ENCODE peak calls at places on chromosomes 7 and 10, in six cellular contexts. One of them, this sample, is unnamed.

GRCh38 chr10:131332821-131333220 is 21.3 kb upstream of the TCERG1L start:
- DNase-seq in IMR-90: no peak
- DNase-seq in trophoblast cell: no peak
- DNase-seq in mesenchymal stem cell: no peak
- DNase-seq in H1: no peak
- DNase-seq in H9: no peak
- DNase-seq in this sample: no peak

GRCh38 chr7:159075563-159076238 is 69.0 kb downstream of the VIPR2 start:
- DNase-seq in H9: peak; percentile 14
- DNase-seq in mesenchymal stem cell: no peak
- DNase-seq in IMR-90: no peak
- DNase-seq in trophoblast cell: no peak
- DNase-seq in H1: no peak
- DNase-seq in this sample: no peak

GRCh38 chr7:142774826-142775225 is 4.1 kb downstream of the PRSS2 start:
- DNase-seq in IMR-90: no peak
- DNase-seq in trophoblast cell: peak; percentile 10
- DNase-seq in H9: no peak
- DNase-seq in mesenchymal stem cell: no peak
- DNase-seq in H1: no peak
- DNase-seq in this sample: no peak

GRCh38 chr10:11026761-11027160 is 9.1 kb downstream of the CELF2 start:
- DNase-seq in IMR-90: no peak
- DNase-seq in mesenchymal stem cell: no peak
- DNase-seq in H1: no peak
- DNase-seq in H9: no peak
- DNase-seq in trophoblast cell: no peak
- DNase-seq in this sample: no peak

GRCh38 chr7:34320412-34320811 is 337.6 kb upstream of the NPSR1 start:
- DNase-seq in trophoblast cell: no peak
- DNase-seq in H1: no peak
- DNase-seq in H9: no peak
- DNase-seq in mesenchymal stem cell: no peak
- DNase-seq in IMR-90: no peak
- DNase-seq in this sample: no peak

GRCh38 chr10:3486346-3487065 is 298.5 kb downstream of the KLF6 start:
- DNase-seq in H1: peak; percentile 82
- DNase-seq in IMR-90: peak; percentile 57
- DNase-seq in H9: peak; percentile 91
- DNase-seq in mesenchymal stem cell: peak; percentile 67
- DNase-seq in trophoblast cell: peak; percentile 98
- DNase-seq in this sample: peak; percentile 62

GRCh38 chr10:944034-944831 is 12.7 kb upstream of the LARP4B start:
- DNase-seq in mesenchymal stem cell: peak; percentile 21
- DNase-seq in IMR-90: peak; percentile 25
- DNase-seq in H9: no peak
- DNase-seq in H1: no peak
- DNase-seq in trophoblast cell: peak; percentile 36
- DNase-seq in this sample: no peak

GRCh38 chr7:359776-360361 is 69.9 kb downstream of the FOXL3 start:
- DNase-seq in H1: no peak
- DNase-seq in H9: no peak
- DNase-seq in trophoblast cell: no peak
- DNase-seq in IMR-90: no peak
- DNase-seq in mesenchymal stem cell: no peak
- DNase-seq in this sample: no peak

GRCh38 chr7:39324134-39324760 is 242.0 kb upstream of the YAE1 start:
- DNase-seq in mesenchymal stem cell: no peak
- DNase-seq in trophoblast cell: no peak
- DNase-seq in H1: no peak
- DNase-seq in H9: no peak
- DNase-seq in IMR-90: no peak
- DNase-seq in this sample: no peak

GRCh38 chr7:46387646-46388045 is 466.6 kb upstream of the IGFBP3 start:
- DNase-seq in IMR-90: peak; percentile 54
- DNase-seq in H1: no peak
- DNase-seq in H9: no peak
- DNase-seq in trophoblast cell: peak; percentile 2
- DNase-seq in mesenchymal stem cell: peak; percentile 49
- DNase-seq in this sample: no peak

GRCh38 chr10:79282388-79282787 is 64.9 kb upstream of the PPIF start:
- DNase-seq in mesenchymal stem cell: peak; percentile 77
- DNase-seq in IMR-90: no peak
- DNase-seq in trophoblast cell: peak; percentile 99
- DNase-seq in H9: no peak
- DNase-seq in H1: no peak
- DNase-seq in this sample: no peak

GRCh38 chr7:143240323-143241168 is 18.7 kb downstream of the TAS2R40 start:
- DNase-seq in trophoblast cell: peak; percentile 97
- DNase-seq in IMR-90: peak; percentile 86
- DNase-seq in mesenchymal stem cell: peak; percentile 82
- DNase-seq in H1: peak; percentile 58
- DNase-seq in H9: peak; percentile 64
- DNase-seq in this sample: peak; percentile 63

DNA sequence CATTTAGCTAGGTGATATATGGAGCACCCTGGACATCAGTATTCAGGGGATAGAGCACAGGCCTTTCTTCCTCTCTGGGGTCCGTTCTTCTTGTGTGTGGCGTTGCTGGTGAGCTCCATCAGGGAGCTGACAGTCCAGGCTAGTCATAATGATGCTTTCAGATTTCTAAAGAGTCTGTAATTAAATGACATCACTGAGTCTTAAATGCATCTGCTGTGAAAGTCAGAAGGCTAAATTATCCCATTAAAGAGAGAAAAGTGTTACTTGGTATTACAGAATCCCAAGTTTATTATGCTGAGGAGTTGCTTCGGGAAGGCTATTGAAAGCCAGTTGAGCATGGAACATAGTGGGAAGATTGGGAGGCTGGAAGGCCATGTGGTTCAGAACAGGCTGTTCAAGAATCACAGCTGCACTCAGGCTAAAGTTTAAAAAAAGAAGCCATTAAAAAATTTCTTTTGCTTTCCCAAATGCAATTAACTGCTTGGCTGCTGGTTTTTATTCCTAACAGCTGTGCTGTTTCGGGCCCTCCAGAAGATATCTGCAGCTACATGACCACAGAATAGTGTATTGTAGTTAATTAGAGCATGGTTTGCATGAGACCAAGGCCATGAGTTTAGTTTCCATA is 342.6 kb upstream of the LRGUK start:
- DNase-seq in trophoblast cell: no peak
- DNase-seq in IMR-90: no peak
- DNase-seq in H9: no peak
- DNase-seq in mesenchymal stem cell: no peak
- DNase-seq in H1: no peak
- DNase-seq in this sample: no peak
- H3K14ac ChIP-seq in trophoblast cell: no peak overlapping the region
- H3K14ac ChIP-seq in IMR-90: no peak overlapping the region
- H3K14ac ChIP-seq in H9: no peak overlapping the region
- H3K14ac ChIP-seq in mesenchymal stem cell: no peak overlapping the region
- H3K14ac ChIP-seq in H1: no peak overlapping the region
- H3K14ac ChIP-seq in this sample: no peak overlapping the region

GRCh38 chr7:134420509-134421125 is 38.3 kb downstream of the AKR1B1 start:
- DNase-seq in IMR-90: peak; percentile 55
- DNase-seq in trophoblast cell: peak; percentile 70
- DNase-seq in H1: peak; percentile 65
- DNase-seq in mesenchymal stem cell: peak; percentile 53
- DNase-seq in H9: peak; percentile 59
- DNase-seq in this sample: peak; percentile 48

GRCh38 chr7:134421998-134422397 is 36.9 kb downstream of the AKR1B1 start:
- DNase-seq in IMR-90: no peak
- DNase-seq in trophoblast cell: no peak
- DNase-seq in H9: no peak
- DNase-seq in H1: no peak
- DNase-seq in mesenchymal stem cell: no peak
- DNase-seq in this sample: no peak

GRCh38 chr7:134419085-134419484 is 39.8 kb downstream of the AKR1B1 start:
- DNase-seq in H9: no peak
- DNase-seq in H1: no peak
- DNase-seq in trophoblast cell: no peak
- DNase-seq in IMR-90: no peak
- DNase-seq in mesenchymal stem cell: no peak
- DNase-seq in this sample: no peak

GRCh38 chr7:134422646-134423045 is 36.3 kb downstream of the AKR1B1 start:
- DNase-seq in H9: no peak
- DNase-seq in mesenchymal stem cell: no peak
- DNase-seq in trophoblast cell: no peak
- DNase-seq in IMR-90: no peak
- DNase-seq in H1: no peak
- DNase-seq in this sample: no peak

DNA sequence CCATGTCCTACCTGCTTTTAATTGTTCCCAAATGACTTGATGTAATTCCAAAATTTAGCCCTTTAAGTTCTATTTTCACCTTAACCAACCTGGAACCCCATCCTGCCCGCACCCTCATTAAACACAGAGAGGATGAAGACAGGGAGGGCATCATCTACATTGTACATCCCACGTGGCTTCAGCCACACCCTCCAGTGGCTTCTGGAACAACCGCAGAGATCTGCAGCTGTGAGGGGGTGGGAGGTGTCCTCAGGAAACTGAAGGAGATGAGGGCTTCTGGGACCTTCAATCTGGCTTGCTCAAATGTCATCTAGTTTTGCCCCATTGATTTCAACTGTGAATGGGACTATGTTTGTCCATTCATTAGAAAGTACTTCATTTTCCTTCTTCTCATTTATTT is 39.0 kb downstream of the AKR1B1 start:
- DNase-seq in trophoblast cell: no peak
- DNase-seq in H9: no peak
- DNase-seq in mesenchymal stem cell: no peak
- DNase-seq in IMR-90: no peak
- DNase-seq in H1: no peak
- DNase-seq in this sample: no peak
- H3K14ac ChIP-seq in trophoblast cell: no peak overlapping the region
- H3K14ac ChIP-seq in H9: no peak overlapping the region
- H3K14ac ChIP-seq in mesenchymal stem cell: no peak overlapping the region
- H3K14ac ChIP-seq in IMR-90: no peak overlapping the region
- H3K14ac ChIP-seq in H1: no peak overlapping the region
- H3K14ac ChIP-seq in this sample: no peak overlapping the region

GRCh38 chr10:61975107-61975932 is 73.8 kb downstream of the ARID5B start:
- DNase-seq in H9: no peak
- DNase-seq in H1: no peak
- DNase-seq in IMR-90: peak; percentile 88
- DNase-seq in mesenchymal stem cell: peak; percentile 93
- DNase-seq in trophoblast cell: peak; percentile 66
- DNase-seq in this sample: no peak
- H3K14ac ChIP-seq in H9: no peak overlapping the region
- H3K14ac ChIP-seq in H1: no peak overlapping the region
- H3K14ac ChIP-seq in IMR-90: peak overlapping the region; percentile 40
- H3K14ac ChIP-seq in mesenchymal stem cell: no peak overlapping the region
- H3K14ac ChIP-seq in trophoblast cell: no peak overlapping the region
- H3K14ac ChIP-seq in this sample: no peak overlapping the region

GRCh38 chr7:47452295-47452694 is 129.6 kb downstream of the TNS3 start:
- DNase-seq in IMR-90: no peak
- DNase-seq in H1: no peak
- DNase-seq in mesenchymal stem cell: peak; percentile 47
- DNase-seq in trophoblast cell: no peak
- DNase-seq in H9: no peak
- DNase-seq in this sample: no peak

GRCh38 chr7:47451851-47452205 is 130.1 kb downstream of the TNS3 start:
- DNase-seq in mesenchymal stem cell: peak; percentile 70
- DNase-seq in H1: no peak
- DNase-seq in IMR-90: peak; percentile 79
- DNase-seq in trophoblast cell: no peak
- DNase-seq in H9: no peak
- DNase-seq in this sample: no peak

GRCh38 chr7:47453093-47454056 is 128.5 kb downstream of the TNS3 start:
- DNase-seq in H1: no peak
- DNase-seq in H9: no peak
- DNase-seq in IMR-90: peak; percentile 98
- DNase-seq in mesenchymal stem cell: peak; percentile 98
- DNase-seq in trophoblast cell: peak; percentile 100
- DNase-seq in this sample: no peak

GRCh38 chr7:47454066-47454950 is 127.6 kb downstream of the TNS3 start:
- DNase-seq in H9: no peak
- DNase-seq in trophoblast cell: peak; percentile 99
- DNase-seq in mesenchymal stem cell: peak; percentile 69
- DNase-seq in H1: no peak
- DNase-seq in IMR-90: peak; percentile 29
- DNase-seq in this sample: no peak

DNA sequence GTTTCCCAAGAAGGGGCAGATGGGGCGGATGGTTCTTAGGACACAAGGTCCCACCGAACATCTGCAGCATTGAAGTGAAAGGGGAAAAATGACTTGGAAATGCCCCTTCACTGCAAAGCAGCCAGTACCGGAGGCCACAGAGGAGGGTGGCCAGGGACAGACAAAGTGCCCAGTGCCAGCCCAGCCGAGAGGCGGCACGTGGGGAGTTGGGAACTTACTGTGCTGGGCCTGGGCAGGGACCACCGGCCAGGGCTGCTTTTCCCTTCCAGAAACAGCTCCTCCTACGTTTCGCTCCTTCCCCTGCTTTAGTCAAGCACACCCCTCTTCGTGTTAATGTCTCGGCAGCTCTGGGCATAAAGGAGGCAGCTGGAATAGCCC is 129.2 kb downstream of the TNS3 start:
- DNase-seq in mesenchymal stem cell: no peak
- DNase-seq in trophoblast cell: no peak
- DNase-seq in H1: no peak
- DNase-seq in H9: no peak
- DNase-seq in IMR-90: no peak
- DNase-seq in this sample: no peak
- H3K14ac ChIP-seq in mesenchymal stem cell: peak overlapping the region; percentile 95
- H3K14ac ChIP-seq in trophoblast cell: peak overlapping the region; percentile 25
- H3K14ac ChIP-seq in H1: no peak overlapping the region
- H3K14ac ChIP-seq in H9: peak overlapping the region; percentile 24
- H3K14ac ChIP-seq in IMR-90: peak overlapping the region; percentile 82
- H3K14ac ChIP-seq in this sample: no peak overlapping the region

DNA sequence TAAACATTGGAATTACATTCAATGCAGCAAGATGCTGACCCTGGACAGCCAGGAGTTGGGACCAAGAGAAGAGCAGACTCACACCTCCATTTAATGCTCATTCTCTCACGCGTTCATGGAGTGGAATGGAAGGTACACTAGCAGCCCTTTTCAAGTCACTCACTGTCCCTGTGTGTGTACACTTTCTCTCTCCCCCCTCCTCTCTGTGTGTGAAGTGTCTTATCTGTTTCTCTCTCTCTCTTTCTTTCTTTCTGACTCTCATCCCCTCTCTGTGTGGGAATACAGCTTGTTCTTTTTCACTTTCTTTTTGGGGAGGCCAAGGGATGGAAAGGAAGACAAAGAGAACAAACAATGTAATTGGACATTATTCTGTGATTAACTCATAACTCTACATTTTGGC is 188.9 kb downstream of the PARD3 start:
- DNase-seq in IMR-90: no peak
- DNase-seq in H1: no peak
- DNase-seq in H9: no peak
- DNase-seq in mesenchymal stem cell: no peak
- DNase-seq in trophoblast cell: no peak
- DNase-seq in this sample: no peak
- H3K14ac ChIP-seq in IMR-90: no peak overlapping the region
- H3K14ac ChIP-seq in H1: no peak overlapping the region
- H3K14ac ChIP-seq in H9: no peak overlapping the region
- H3K14ac ChIP-seq in mesenchymal stem cell: no peak overlapping the region
- H3K14ac ChIP-seq in trophoblast cell: no peak overlapping the region
- H3K14ac ChIP-seq in this sample: no peak overlapping the region

GRCh38 chr7:133315332-133316040 is 62.6 kb downstream of the EXOC4 start:
- DNase-seq in H1: no peak
- DNase-seq in H9: no peak
- DNase-seq in IMR-90: peak; percentile 75
- DNase-seq in mesenchymal stem cell: no peak
- DNase-seq in trophoblast cell: peak; percentile 8
- DNase-seq in this sample: no peak
- H3K14ac ChIP-seq in H1: no peak overlapping the region
- H3K14ac ChIP-seq in H9: no peak overlapping the region
- H3K14ac ChIP-seq in IMR-90: peak overlapping the region; percentile 2
- H3K14ac ChIP-seq in mesenchymal stem cell: no peak overlapping the region
- H3K14ac ChIP-seq in trophoblast cell: no peak overlapping the region
- H3K14ac ChIP-seq in this sample: no peak overlapping the region

This sample was measured in neuronal stem cell.